ENCODE peak calls at places on chromosomes 11 and 22, in six cellular contexts. E, M, N, S, R and W are unnamed samples.

GRCh38 chr22:30209642-30210041 is 36.9 kb downstream of the LIF start:
- DNase-seq in N (no peak), R (no peak), S (no peak), E (peak; percentile 5), M (no peak), W (no peak)

GRCh38 chr11:96390403-96390830 is 604 bp downstream of the JRKL start:
- DNase-seq in E (no peak), N (no peak), S (no peak), M (peak; percentile 47), R (no peak), W (no peak)

GRCh38 chr22:25067851-25068421 is 115.4 kb downstream of the KIAA1671 start:
- DNase-seq in R (peak; percentile 84), M (no peak), S (no peak), N (peak; percentile 40), E (peak; percentile 40), W (no peak)

GRCh38 chr11:111379500-111380136 is 543 bp upstream of the POU2AF1 start:
- DNase-seq in E (no peak), R (no peak), S (no peak), N (no peak), M (no peak), W (no peak)

GRCh38 chr11:128299132-128299726 is 288.1 kb downstream of the ETS1 start:
- DNase-seq in E (no peak), N (no peak), R (no peak), M (peak; percentile 91), S (peak; percentile 9), W (peak; percentile 76)

GRCh38 chr11:118572914-118573550 is 823 bp downstream of the ARCN1 start:
- DNase-seq in S (peak; percentile 55), M (peak; percentile 66), E (peak; percentile 39), R (no peak), N (no peak), W (peak; percentile 48)

GRCh38 chr22:18152519-18152918 is 2.5 kb downstream of the USP18 start:
- DNase-seq in R (no peak), S (no peak), N (no peak), E (peak; percentile 58), M (no peak), W (no peak)

GRCh38 chr11:69914286-69915150 is 95.3 kb upstream of the FGF3 start:
- DNase-seq in R (peak; percentile 49), E (peak; percentile 20), S (peak; percentile 25), M (no peak), N (no peak), W (no peak)

GRCh38 chr22:34841321-34841901 is 224.5 kb upstream of the ISX start:
- DNase-seq in S (no peak), N (no peak), R (no peak), E (peak; percentile 37), M (no peak), W (no peak)

GRCh38 chr11:19110290-19110689 is 6.7 kb upstream of the ZDHHC13 start:
- DNase-seq in E (no peak), R (no peak), S (no peak), M (no peak), N (no peak), W (no peak)

GRCh38 chr11:122745111-122745510 is 89.6 kb downstream of the UBASH3B start:
- DNase-seq in N (no peak), R (no peak), E (no peak), S (no peak), M (no peak), W (peak; percentile 57)

GRCh38 chr11:65488273-65489058 is 10.4 kb upstream of the MALAT1 start:
- DNase-seq in M (peak; percentile 85), R (peak; percentile 85), E (no peak), N (no peak), S (peak; percentile 44), W (peak; percentile 83)

GRCh38 chr11:63764712-63765631 is 3.6 kb downstream of the ZFTA start:
- DNase-seq in N (no peak), M (peak; percentile 20), S (no peak), R (peak; percentile 49), E (peak; percentile 78), W (no peak)

GRCh38 chr22:18966748-18967147 is 30.7 kb upstream of the PRODH start:
- DNase-seq in S (no peak), R (peak; percentile 32), M (no peak), N (no peak), E (no peak), W (no peak)

GRCh38 chr11:45489281-45489906 is 176.0 kb downstream of the CHST1 start:
- DNase-seq in R (no peak), M (no peak), E (peak; percentile 41), N (no peak), S (no peak), W (no peak)

GRCh38 chr11:115463606-115464005 is 40.6 kb downstream of the CADM1 start:
- DNase-seq in R (no peak), M (no peak), N (no peak), E (no peak), S (no peak), W (no peak)

GRCh38 chr11:120236169-120237107 is 3.5 kb upstream of the POU2F3 start:
- DNase-seq in E (no peak), M (no peak), R (no peak), S (peak; percentile 71), N (no peak), W (no peak)

GRCh38 chr11:128501008-128501407 is 86.3 kb downstream of the ETS1 start:
- DNase-seq in S (no peak), N (no peak), R (no peak), E (no peak), M (no peak), W (peak; percentile 2)

GRCh38 chr11:26930518-26931247 is 63.2 kb upstream of the FIBIN start:
- DNase-seq in M (peak; percentile 91), E (no peak), R (no peak), N (no peak), S (no peak), W (peak; percentile 87)

GRCh38 chr11:72684236-72684912 is 10.2 kb upstream of the PDE2A start:
- DNase-seq in E (peak; percentile 89), M (peak; percentile 64), N (peak; percentile 21), R (peak; percentile 82), S (peak; percentile 56), W (peak; percentile 88)

GRCh38 chr11:41431784-41432183 is 27.7 kb downstream of the LRRC4C start:
- DNase-seq in M (peak; percentile 12), S (no peak), E (peak; percentile 10), N (no peak), R (no peak), W (no peak)

GRCh38 chr11:107446822-107447431 is 10.7 kb downstream of the CWF19L2 start:
- DNase-seq in N (no peak), S (no peak), R (no peak), M (no peak), E (no peak), W (no peak)

GRCh38 chr22:22935546-22936157 is 48.0 kb downstream of the IGLL5 start:
- DNase-seq in R (peak; percentile 41), M (no peak), N (no peak), S (no peak), E (peak; percentile 90), W (no peak)

GRCh38 chr22:36355362-36355761 is 32.4 kb downstream of the MYH9 start:
- DNase-seq in E (no peak), N (no peak), R (no peak), S (no peak), M (peak; percentile 66), W (no peak)

GRCh38 chr22:17974703-17975372 is 49.5 kb downstream of the MICAL3 start:
- DNase-seq in M (no peak), E (no peak), R (no peak), N (no peak), S (no peak), W (no peak)

DNA sequence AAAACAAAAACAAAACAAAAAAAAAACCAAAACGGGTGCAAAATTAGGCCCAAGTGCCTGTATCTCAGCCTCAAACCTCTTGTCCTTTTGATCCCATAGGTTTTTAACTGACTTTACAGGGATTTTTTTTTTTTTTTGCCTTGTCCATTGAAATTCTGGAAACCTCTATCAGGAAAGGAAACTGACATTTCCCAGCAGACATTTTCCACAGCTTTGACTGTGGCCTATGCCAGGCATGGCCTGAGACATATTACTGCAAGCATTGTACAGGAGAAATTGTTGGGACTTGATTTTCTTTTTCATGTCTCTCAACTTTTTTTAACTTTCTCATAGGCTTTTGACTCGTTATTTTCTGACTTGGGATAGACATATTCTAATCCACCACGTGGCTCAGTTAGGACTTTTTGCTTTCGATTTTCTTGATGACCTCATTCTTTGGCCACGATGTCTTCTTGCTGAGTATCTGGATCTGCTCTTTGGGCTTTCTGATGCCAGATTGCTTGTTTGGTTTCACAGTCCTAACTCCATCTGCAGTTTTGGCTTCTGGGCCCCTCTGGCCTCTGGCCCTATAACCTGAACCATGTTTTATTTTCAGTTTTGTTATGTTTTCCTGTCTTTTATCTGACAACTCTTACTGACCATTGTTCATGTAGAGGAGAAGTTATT is 336.1 kb upstream of the C11orf87 start:
- DNase-seq in R (no peak), M (no peak), S (no peak), N (no peak), E (no peak), W (peak; percentile 65)
- H3K4me3 ChIP-seq in R (no peak overlapping the region), M (no peak overlapping the region), S (no peak overlapping the region), N (peak overlapping the region; percentile 43), E (no peak overlapping the region), W (no peak overlapping the region)

GRCh38 chr11:83191986-83192385 is 1.5 kb upstream of the ANKRD42 start:
- DNase-seq in S (no peak), N (no peak), M (no peak), E (no peak), R (no peak), W (no peak)
- H3K4me3 ChIP-seq in S (no peak overlapping the region), N (peak overlapping the region; percentile 92), M (no peak overlapping the region), E (no peak overlapping the region), R (no peak overlapping the region), W (peak overlapping the region; percentile 94)

DNA sequence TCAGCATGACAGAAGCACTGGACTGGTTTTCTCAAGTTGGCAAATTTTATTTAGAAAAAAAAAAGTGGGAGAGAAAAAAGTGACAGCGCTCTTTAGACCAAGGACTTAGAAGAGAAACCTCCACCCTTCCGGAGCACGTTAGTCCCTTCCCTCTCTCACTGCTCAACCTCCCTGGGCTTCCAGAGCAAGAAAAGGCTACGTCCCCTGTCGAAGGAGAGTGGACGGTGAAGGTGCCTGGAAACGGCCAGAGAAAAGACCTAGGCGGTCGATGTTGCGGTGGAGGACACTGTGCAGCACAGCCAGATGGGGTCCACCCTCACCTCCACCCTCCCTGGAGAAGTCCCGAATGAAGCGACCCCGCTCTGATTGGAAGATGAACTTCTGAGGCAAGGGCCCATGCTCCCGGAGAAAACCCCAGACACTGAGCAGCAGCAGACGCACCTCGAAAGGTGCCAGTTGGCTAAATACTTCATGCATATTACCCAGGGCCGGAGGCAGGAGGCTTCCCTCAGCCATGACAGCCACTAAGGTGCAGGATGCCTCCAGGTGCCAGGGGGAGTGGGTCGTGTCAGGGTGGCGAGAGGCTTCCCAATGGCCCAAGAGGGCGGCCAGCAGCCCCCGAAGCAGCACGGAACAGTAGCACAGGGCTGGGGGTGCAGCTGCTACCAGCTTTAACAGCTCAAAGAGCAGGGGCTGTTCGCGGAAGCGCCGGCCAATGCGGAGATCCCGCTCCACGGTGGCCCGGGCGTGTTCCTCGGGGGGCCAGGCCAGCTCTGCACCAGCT is 604 bp upstream of the GANAB start:
- DNase-seq in M (no peak), E (no peak), R (peak; percentile 51), N (no peak), S (no peak), W (no peak)
- H3K4me3 ChIP-seq in M (no peak overlapping the region), E (peak overlapping the region; percentile 2), R (no peak overlapping the region), N (peak overlapping the region; percentile 94), S (no peak overlapping the region), W (peak overlapping the region; percentile 37)

GRCh38 chr11:554428-554823 is 6.1 kb downstream of the LMNTD2 start:
- DNase-seq in M (no peak), R (no peak), N (no peak), E (no peak), S (no peak), W (no peak)
- H3K4me3 ChIP-seq in M (no peak overlapping the region), R (no peak overlapping the region), N (peak overlapping the region; percentile 60), E (peak overlapping the region; percentile 35), S (peak overlapping the region; percentile 27), W (no peak overlapping the region)